ENCODE peak calls at places on chromosomes 5 and 9, in four cellular contexts. I is K562, E is GM12878, M is HepG2. W is an unnamed sample.

GRCh38 chr9:16252631-16253030 is 617.8 kb downstream of the BNC2 start:
- DNase-seq in I (no peak), E (no peak), M (no peak), W (no peak)

GRCh38 chr9:93826209-93826608 is 128.9 kb downstream of the BARX1 start:
- DNase-seq in M (no peak), I (no peak), E (no peak), W (peak; percentile 1)

GRCh38 chr5:156934450-156935211 is 28.4 kb downstream of the TIMD4 start:
- DNase-seq in I (peak; percentile 1), E (no peak), M (peak; percentile 9), W (peak; percentile 10)

GRCh38 chr5:138824924-138825863 is 49.9 kb downstream of the LRRTM2 start:
- DNase-seq in M (peak; percentile 7), I (peak; percentile 8), E (no peak), W (peak; percentile 22)

GRCh38 chr5:154967419-154968024 is 26.6 kb downstream of the MRPL22 start:
- DNase-seq in I (no peak), E (no peak), M (no peak), W (peak; percentile 19)

GRCh38 chr5:56648460-56649034 is 166.8 kb upstream of the MAP3K1 start:
- DNase-seq in M (no peak), E (no peak), I (no peak), W (no peak)

GRCh38 chr9:133691659-133692363 is 46.3 kb downstream of the SARDH start:
- DNase-seq in I (no peak), E (no peak), M (no peak), W (no peak)

GRCh38 chr9:98727428-98727827 is 18.7 kb upstream of the GABBR2 start:
- DNase-seq in E (no peak), I (no peak), M (no peak), W (no peak)

GRCh38 chr5:150066901-150067396 is 19.4 kb downstream of the CSF1R start:
- DNase-seq in M (no peak), E (no peak), I (no peak), W (no peak)

GRCh38 chr5:16552666-16553343 is 64.0 kb downstream of the RETREG1 start:
- DNase-seq in E (no peak), M (peak; percentile 54), I (peak; percentile 68), W (peak; percentile 69)

GRCh38 chr5:41883940-41884339 is 13.7 kb upstream of the OXCT1 start:
- DNase-seq in E (no peak), I (no peak), M (no peak), W (no peak)

GRCh38 chr5:109483395-109483974 is 73.7 kb upstream of the PJA2 start:
- DNase-seq in I (no peak), M (no peak), E (no peak), W (no peak)

GRCh38 chr5:42828661-42829060 is 17.0 kb upstream of the SELENOP start:
- DNase-seq in M (no peak), I (no peak), E (no peak), W (no peak)

GRCh38 chr9:2725126-2725525 is 7.8 kb downstream of the KCNV2 start:
- DNase-seq in M (no peak), E (no peak), I (no peak), W (no peak)

GRCh38 chr9:104256031-104256709 is 162.1 kb downstream of the SMC2 start:
- DNase-seq in I (no peak), E (no peak), M (no peak), W (no peak)

GRCh38 chr5:154189819-154190651 is 498 bp upstream of the GALNT10 start:
- DNase-seq in I (peak; percentile 82), E (no peak), M (peak; percentile 61), W (peak; percentile 86)

GRCh38 chr5:56099346-56099745 is 104.6 kb upstream of the IL6ST start:
- DNase-seq in I (no peak), M (peak; percentile 39), E (no peak), W (no peak)

DNA sequence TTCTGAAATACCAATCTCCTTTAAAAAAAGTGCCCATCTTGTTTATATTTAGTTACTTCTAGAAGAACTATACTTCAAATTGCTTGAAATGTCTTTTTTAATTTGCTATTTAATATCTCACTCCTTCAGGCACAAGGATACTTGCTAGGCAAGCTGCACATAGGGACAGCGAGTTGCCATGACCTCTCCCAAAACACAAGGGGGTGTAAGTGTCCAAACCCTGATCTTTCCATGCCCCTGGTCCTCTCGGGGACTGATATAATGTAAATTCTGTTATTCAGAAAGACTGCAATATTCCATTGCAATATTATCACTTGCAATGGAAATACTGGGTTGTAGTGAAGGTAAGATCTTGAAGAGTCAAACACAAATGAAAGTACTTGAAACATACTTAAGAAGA is 480.4 kb downstream of the CETN3 start:
- DNase-seq in M (no peak), E (no peak), I (peak; percentile 3), W (no peak)
- TF ChIP-seq TARDBP in M (no peak), E (no peak), I (no peak), W (no peak)

GRCh38 chr9:136433849-136434579 is 5.6 kb downstream of the INPP5E start:
- DNase-seq in E (no peak), M (no peak), I (no peak), W (no peak)

GRCh38 chr9:136432591-136432990 is 7.1 kb downstream of the INPP5E start:
- DNase-seq in E (no peak), I (no peak), M (no peak), W (no peak)

GRCh38 chr9:136436055-136436634 is 3.5 kb downstream of the INPP5E start:
- DNase-seq in M (no peak), E (no peak), I (no peak), W (no peak)

GRCh38 chr9:136433043-136433715 is 6.5 kb downstream of the INPP5E start:
- DNase-seq in E (no peak), M (no peak), I (no peak), W (no peak)

DNA sequence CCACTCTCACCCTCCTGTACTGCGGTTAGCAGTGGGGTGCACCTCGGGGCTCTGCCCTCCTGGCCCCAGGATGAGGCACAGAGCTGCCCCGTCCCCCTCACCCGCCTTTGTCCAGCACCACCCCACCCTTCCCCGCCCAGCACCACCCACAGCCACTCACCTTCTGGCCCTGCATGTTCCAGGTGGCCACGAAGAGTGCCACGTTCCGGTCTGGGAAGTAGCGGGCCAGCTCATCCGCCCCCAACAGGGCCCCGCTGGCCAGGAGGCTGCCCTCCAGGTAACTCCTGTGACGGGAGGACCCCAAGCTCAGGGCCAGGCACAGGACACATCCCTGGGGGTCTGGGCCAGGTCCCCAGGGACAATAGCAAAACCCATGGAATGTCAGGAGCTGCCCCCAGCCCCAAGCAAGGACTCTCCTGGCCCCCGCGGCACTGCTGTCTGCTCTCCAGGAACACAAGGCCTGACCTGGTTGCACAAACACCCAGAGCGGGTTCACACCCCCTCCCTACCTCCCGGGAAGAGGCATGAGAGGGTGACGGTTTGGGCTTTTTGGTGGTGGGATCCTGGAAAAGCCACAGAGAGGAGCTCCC is 5.0 kb downstream of the INPP5E start:
- DNase-seq in I (no peak), M (no peak), E (no peak), W (no peak)
- TF ChIP-seq TARDBP in I (no peak), M (no peak), E (no peak), W (no peak)

DNA sequence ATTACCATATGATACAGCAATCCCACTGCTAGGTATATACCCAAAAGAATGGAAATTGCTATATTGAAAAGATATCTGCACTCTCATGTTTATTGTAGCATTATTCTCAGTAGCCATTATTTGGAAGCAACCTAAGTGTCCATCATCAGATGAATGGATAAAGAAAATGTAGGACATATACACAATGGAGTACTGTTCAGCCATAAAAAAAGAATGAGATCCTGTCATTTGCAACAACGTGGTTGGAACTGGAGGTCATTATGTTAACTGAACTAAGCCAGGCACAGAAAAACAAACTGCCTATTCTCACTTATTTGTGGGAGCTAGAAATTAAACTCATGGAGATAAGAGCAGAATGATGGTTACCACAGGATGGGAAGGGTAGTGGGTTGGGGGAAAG is 63.1 kb upstream of the TTC23L start:
- DNase-seq in M (no peak), E (no peak), I (no peak), W (no peak)
- TF ChIP-seq TARDBP in M (no peak), E (no peak), I (no peak), W (no peak)

GRCh38 chr9:131485206-131485605 is 17.5 kb upstream of the POMT1 start:
- DNase-seq in E (no peak), I (no peak), M (no peak), W (no peak)
- TF ChIP-seq TARDBP in E (no peak), I (no peak), M (no peak), W (no peak)

DNA sequence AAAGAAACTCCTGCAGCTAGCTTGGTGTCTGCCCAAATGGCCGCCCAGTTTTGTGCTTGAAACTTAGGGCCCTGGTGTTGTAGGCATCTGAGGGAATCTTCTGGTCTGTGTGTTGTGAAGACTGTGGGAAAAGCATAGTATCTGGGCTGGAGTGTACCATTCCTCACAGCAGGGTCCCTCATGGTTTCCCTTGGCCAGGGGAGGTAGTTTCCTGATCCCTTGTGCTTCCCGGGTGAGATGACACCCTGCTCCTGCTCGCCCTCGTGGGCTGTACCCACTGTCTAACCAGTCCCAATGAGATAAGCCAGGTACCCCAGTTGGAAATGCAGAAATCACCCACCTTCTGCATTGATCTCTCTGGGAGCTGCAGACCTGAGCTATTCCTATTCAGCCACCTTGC is 182.8 kb downstream of the GDNF start:
- DNase-seq in I (no peak), E (no peak), M (no peak), W (no peak)
- TF ChIP-seq TARDBP in I (no peak), E (no peak), M (no peak), W (no peak)

GRCh38 chr5:134139891-134140469 is 25.5 kb downstream of the TCF7 start:
- DNase-seq in M (no peak), I (no peak), E (no peak), W (no peak)
- TF ChIP-seq TARDBP in M (no peak), I (no peak), E (no peak), W (no peak)

GRCh38 chr9:18604971-18605370 is 131.0 kb downstream of the ADAMTSL1 start:
- DNase-seq in M (no peak), E (no peak), I (no peak), W (no peak)

GRCh38 chr9:18606281-18606680 is 132.3 kb downstream of the ADAMTSL1 start:
- DNase-seq in M (no peak), I (no peak), E (no peak), W (no peak)

GRCh38 chr9:18608371-18608770 is 134.4 kb downstream of the ADAMTSL1 start:
- DNase-seq in I (no peak), M (no peak), E (no peak), W (no peak)

GRCh38 chr9:18605763-18606162 is 131.8 kb downstream of the ADAMTSL1 start:
- DNase-seq in E (no peak), M (no peak), I (no peak), W (no peak)

DNA sequence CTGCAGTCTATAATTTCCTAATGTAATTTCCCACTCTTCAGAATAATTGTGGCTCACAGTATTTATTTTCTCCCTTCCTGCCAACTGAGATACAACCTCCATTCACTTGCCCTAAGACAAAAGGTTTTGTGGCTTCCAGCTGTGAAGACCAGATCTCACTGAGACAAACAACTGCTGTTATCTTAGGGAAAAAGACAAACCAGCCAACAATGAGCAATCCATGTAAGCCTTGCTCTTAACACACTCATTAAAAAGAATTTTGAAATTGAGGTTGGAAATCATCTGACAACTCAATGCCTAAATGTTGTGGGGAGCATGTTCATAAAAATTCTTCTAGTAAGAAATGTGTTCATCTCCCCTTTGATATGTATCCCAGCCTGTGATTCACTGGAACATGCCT is 132.9 kb downstream of the ADAMTSL1 start:
- DNase-seq in M (no peak), E (no peak), I (no peak), W (no peak)
- TF ChIP-seq TARDBP in M (no peak), E (no peak), I (no peak), W (no peak)

W was measured in HEK293T.